ENCODE peak calls at places on chromosomes 16 and 17, in four cellular contexts. T is fibroblast of the aortic adventitia, P is fibroblast of villous mesenchyme, R is A673. O is an unnamed sample.

GRCh38 chr16:64950262-64950661 is 171.6 kb downstream of the CDH11 start:
- DNase-seq in R (peak), T (no peak), P (no peak), O (no peak)

GRCh38 chr17:66467766-66468165 is 165.4 kb downstream of the PRKCA start:
- DNase-seq in P (peak), T (peak), R (no peak), O (peak)

GRCh38 chr16:77212736-77213541 is 13.7 kb downstream of the SYCE1L start:
- DNase-seq in P (peak), R (peak), T (no peak), O (no peak)

GRCh38 chr16:22983614-22984013 is 165.6 kb downstream of the USP31 start:
- DNase-seq in R (no peak), P (no peak), T (no peak), O (no peak)

GRCh38 chr16:72554935-72555334 is 383.0 kb upstream of the PMFBP1 start:
- DNase-seq in T (no peak), P (peak), R (no peak), O (peak)

GRCh38 chr17:72222571-72222970 is 101.8 kb downstream of the SOX9 start:
- DNase-seq in T (no peak), P (no peak), R (no peak), O (no peak)

GRCh38 chr17:48592592-48592991 is 987 bp downstream of the HOXB5 start:
- DNase-seq in P (no peak), R (no peak), T (no peak), O (no peak)

GRCh38 chr16:2053211-2053610 is 5.4 kb downstream of the TSC2 start:
- DNase-seq in R (no peak), T (no peak), P (no peak), O (no peak)

GRCh38 chr16:83928341-83929055 is 24.5 kb upstream of the OSGIN1 start:
- DNase-seq in P (peak), T (peak), R (no peak), O (peak)

GRCh38 chr16:9136596-9136995 is 45.2 kb downstream of the HAPSTR1 start:
- DNase-seq in P (no peak), T (no peak), R (no peak), O (no peak)

GRCh38 chr17:42016411-42016831 is 818 bp downstream of the DNAJC7 start:
- DNase-seq in P (peak), R (peak), T (peak), O (peak)

GRCh38 chr17:13204607-13205237 is 186.9 kb upstream of the ELAC2 start:
- DNase-seq in P (no peak), R (no peak), T (peak), O (peak)

GRCh38 chr17:61399131-61400057 is at the start of gene TBX2:
- DNase-seq in P (peak), R (no peak), T (peak), O (peak)

GRCh38 chr17:978110-979093 is 1.2 kb downstream of the NXN start:
- DNase-seq in T (no peak), R (no peak), P (peak), O (peak)

GRCh38 chr17:49861150-49861884 is 13.4 kb upstream of the TAC4 start:
- DNase-seq in T (peak), R (peak), P (peak), O (peak)

GRCh38 chr16:10993649-10994048 is 49.3 kb downstream of the CLEC16A start:
- DNase-seq in P (no peak), T (no peak), R (no peak), O (no peak)

GRCh38 chr16:49608801-49609200 is 235.2 kb downstream of the C16orf78 start:
- DNase-seq in R (peak), T (peak), P (peak), O (peak)

GRCh38 chr17:6435968-6436367 is 1.0 kb upstream of the AIPL1 start:
- DNase-seq in T (peak), R (peak), P (peak), O (peak)

GRCh38 chr16:5060073-5060641 is 5.6 kb downstream of the C16orf89 start:
- DNase-seq in P (no peak), T (no peak), R (no peak), O (no peak)

GRCh38 chr17:28684963-28685362 is 23.0 kb downstream of the SUPT6H start:
- DNase-seq in P (peak), R (peak), T (peak), O (peak)

GRCh38 chr16:71687853-71688252 is 36.6 kb downstream of the PHLPP2 start:
- DNase-seq in R (no peak), T (no peak), P (no peak), O (no peak)

GRCh38 chr16:47581114-47581513 is 120.0 kb downstream of the PHKB start:
- DNase-seq in T (no peak), P (peak), R (peak), O (no peak)

GRCh38 chr16:4273858-4274291 is 1.1 kb upstream of the TFAP4 start:
- DNase-seq in R (peak), P (peak), T (peak), O (peak)

GRCh38 chr16:58026705-58027340 is 1.3 kb downstream of the MMP15 start:
- DNase-seq in T (no peak), R (peak), P (no peak), O (no peak)

GRCh38 chr16:67544329-67544841 is 15.8 kb downstream of the RIPOR1 start:
- DNase-seq in T (no peak), R (no peak), P (no peak), O (no peak)
- TF ChIP-seq CTCF in T (no peak), R (no peak), P (no peak), O (no peak)

GRCh38 chr17:14774774-14775173 is 473.9 kb downstream of the HS3ST3B1 start:
- DNase-seq in P (no peak), R (no peak), T (no peak), O (no peak)

GRCh38 chr17:14771543-14771942 is 470.7 kb downstream of the HS3ST3B1 start:
- DNase-seq in T (no peak), P (no peak), R (no peak), O (no peak)

GRCh38 chr17:14772776-14773175 is 471.9 kb downstream of the HS3ST3B1 start:
- DNase-seq in T (no peak), R (no peak), P (no peak), O (no peak)

GRCh38 chr17:14768923-14769322 is 468.0 kb downstream of the HS3ST3B1 start:
- DNase-seq in R (no peak), P (no peak), T (no peak), O (no peak)
- TF ChIP-seq CTCF in R (no peak), P (no peak), T (no peak), O (no peak)

DNA sequence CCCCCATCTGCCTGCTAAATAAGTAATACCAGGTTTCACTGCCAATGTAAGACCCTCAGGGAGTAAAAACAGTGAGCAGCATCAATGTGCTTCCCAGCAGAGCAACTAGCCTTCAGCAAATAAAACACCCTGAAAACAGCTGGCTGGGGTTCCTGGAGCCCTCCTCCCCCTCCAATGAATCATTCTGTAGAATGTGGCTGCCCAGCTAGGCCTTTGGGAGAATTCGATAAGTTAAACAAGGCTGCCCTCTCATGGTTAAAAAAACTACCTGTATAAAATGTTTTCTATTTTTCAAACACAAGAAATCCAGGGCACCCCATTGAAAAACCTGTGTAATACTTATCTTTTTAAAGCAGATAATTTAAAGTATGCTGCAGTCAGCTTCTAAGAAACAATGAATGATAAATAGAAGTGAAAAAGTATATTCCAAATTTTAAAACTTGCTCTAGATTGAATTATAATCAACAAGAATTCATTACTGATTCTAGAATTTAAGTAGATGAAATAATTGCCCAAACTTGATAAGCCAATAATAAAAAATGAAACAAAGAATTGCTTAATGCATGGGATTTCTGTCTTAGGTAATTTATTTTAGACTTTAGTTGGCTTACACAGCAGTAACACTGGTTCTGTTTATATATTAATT is 9.4 kb upstream of the TOM1L1 start:
- DNase-seq in T (peak), P (peak), R (peak), O (peak)
- TF ChIP-seq CTCF in T (peak), P (peak), R (peak), O (peak)

GRCh38 chr17:80414508-80414802 is 512 bp upstream of the ENDOV start:
- DNase-seq in R (no peak), T (no peak), P (no peak), O (no peak)
- TF ChIP-seq CTCF in R (no peak), T (no peak), P (no peak), O (no peak)

GRCh38 chr16:19980866-19981265 is 92.8 kb downstream of the GPR139 start:
- DNase-seq in T (no peak), P (no peak), R (peak), O (no peak)
- TF ChIP-seq CTCF in T (no peak), P (peak), R (peak), O (peak)

GRCh38 chr16:63038563-63039131 is 1002.4 kb upstream of the CDH8 start:
- DNase-seq in R (no peak), T (no peak), P (no peak), O (no peak)

DNA sequence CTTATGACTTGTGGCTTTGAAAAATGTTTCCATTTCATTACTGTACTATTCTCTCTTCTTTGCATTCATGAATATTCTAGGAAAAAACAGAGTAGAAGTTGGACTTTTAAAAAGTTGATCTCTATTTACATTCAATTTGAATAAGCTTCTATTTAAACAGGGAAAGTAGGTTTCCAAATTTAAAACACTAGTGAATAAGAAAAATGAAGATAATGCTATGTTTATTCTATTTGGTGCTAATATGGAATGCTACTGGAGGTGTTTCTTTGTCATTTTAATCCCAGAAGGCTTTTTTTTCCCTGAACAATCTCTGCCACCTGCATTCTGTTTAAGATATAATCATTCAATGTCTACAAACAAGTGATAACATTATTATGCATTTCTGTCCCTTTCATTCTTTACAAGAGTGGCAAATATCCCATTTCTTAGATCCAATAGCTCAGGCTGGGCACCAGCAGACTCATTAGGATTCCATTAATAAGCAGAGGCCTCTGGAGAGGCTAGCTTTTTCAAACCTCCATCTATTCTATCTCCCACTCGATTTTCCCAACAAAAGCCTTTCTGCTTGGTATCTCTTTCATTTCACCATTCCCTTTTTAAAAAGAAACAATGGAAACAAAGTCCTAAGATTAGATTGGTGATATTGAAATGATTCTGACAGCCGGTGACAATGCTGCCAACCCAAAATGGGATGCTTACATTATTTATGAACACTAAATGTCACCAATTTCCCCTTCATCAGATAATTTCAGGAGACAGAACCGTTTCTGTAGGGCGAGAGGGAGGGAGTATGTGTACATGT is 1001.7 kb upstream of the CDH8 start:
- DNase-seq in P (no peak), R (no peak), T (no peak), O (no peak)
- TF ChIP-seq CTCF in P (no peak), R (no peak), T (no peak), O (no peak)

GRCh38 chr16:649646-650045 is 481 bp downstream of the WDR90 start:
- DNase-seq in R (no peak), P (no peak), T (no peak), O (no peak)

GRCh38 chr16:648786-649589 is at the start of gene WDR90:
- DNase-seq in R (peak), T (peak), P (peak), O (peak)

GRCh38 chr16:647173-647902 is 1.8 kb upstream of the WDR90 start:
- DNase-seq in R (no peak), T (no peak), P (no peak), O (no peak)

GRCh38 chr16:646679-647172 is 2.4 kb upstream of the WDR90 start:
- DNase-seq in P (no peak), T (no peak), R (no peak), O (no peak)

DNA sequence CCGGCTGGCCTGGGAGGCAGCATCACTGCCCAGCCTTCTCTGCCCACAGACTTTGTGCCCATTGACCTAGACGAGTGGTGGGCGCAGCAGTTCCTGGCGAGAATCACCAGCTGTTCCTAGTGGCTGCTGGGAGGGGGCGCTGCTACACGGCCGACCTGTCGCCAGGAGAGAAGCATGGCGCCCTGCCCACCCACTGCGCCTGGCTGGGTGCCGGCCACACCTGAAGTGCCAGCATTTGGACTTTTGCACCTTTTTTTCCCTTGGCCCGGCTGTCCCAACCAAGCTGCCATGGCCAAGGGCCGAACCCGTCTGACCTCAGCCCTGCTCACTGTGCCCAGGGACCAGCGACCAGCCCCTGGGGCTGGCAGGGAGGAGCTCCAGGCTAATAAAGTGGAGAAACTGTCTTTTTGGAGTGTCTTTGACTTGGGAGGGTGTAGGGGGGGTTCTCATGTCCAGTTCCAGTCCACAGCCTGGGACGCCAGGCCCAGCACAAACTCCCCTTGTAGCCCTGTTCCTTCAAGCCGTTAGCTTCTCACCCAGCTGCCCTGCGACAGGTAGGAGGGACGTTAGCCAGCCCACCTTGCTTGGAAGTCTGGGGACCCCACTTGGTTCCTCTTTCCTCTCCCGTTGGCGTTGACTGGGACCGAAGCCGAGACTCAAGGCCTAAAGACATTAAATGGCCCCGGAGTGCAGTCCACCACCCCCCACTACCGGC is 937 bp upstream of the WDR90 start:
- DNase-seq in P (no peak), R (peak), T (peak), O (peak)
- TF ChIP-seq CTCF in P (peak), R (peak), T (peak), O (peak)

DNA sequence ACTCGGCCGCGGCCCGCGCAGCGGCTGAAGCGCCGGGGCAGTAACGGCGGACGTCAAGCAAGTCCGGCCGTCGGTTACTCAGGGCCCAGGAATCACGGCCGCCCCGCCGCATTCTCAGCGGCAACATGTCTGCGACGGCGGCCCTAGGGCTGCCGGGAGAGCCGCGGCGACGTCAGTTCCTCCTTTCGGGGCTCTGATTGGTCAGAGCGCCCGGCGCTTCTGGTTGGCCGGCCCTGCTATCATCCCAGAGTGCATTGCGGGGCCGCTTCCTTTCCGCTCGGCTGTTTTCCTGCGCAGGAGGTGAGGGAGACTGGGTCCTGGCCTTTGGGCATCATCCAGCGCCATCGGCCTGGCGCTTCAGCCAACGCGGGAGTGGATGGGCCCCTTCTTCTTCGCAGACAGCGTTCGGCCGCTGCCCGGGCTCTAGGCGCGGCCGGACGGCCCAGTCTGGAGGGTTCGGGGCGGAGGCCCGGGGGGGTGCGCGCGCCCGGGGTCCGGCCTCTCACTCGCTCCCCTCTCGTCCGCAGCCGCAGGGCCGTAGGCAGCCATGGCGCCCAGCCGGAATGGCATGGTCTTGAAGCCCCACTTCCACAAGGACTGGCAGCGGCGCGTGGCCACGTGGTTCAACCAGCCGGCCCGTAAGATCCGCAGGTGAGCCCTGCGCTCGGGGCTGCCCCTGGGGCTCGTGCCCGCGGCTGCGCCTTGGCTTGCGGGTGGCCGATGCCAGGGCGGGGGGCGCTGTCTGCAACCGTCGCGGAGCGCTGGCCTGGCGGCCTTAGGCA is at the start of gene RPL13:
- DNase-seq in R (peak), T (peak), P (peak), O (peak)
- TF ChIP-seq CTCF in R (peak), T (no peak), P (no peak), O (no peak)

DNA sequence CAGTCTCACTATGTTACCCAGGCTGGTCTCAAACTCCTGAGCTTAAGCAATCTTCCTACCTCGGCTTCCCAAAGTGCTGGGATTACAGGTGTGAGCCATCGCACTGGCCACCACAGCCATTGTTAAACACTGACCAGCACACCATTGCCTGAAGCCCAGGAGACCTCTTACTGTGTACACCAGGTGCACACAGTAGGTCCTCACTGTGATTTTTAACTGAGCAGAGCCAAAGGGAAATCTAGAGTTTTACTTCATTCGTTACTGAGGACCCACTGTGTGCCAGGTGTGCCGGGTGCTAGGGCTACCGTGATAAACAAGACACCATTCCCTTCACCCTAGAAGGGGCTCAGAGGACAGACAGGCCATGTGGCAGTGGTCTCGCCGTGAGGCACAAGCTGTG is 4.2 kb downstream of the ITGB4 start:
- DNase-seq in T (no peak), P (no peak), R (no peak), O (no peak)
- TF ChIP-seq CTCF in T (no peak), P (no peak), R (no peak), O (no peak)